ENCODE peak calls at places on chromosomes 1 and 21, in seven cellular contexts. P is uterus; L is left cardiac atrium; H is heart right ventricle; B is NCI-H2029; N is CD4-positive, alpha-beta T cell; Q is AG04450. C is an unnamed sample.

GRCh38 chr1:39204441-39205081 is at the start of gene MACF1:
- DNase-seq in H (peak), L (peak), N (no peak), P (peak), B (peak), Q (peak), C (no peak)

GRCh38 chr1:51303751-51304196 is 26.6 kb downstream of the TTC39A start:
- DNase-seq in H (no peak), L (no peak), Q (no peak), B (no peak), P (no peak), N (no peak), C (no peak)

GRCh38 chr1:39955547-39956539 is 898 bp downstream of the MFSD2A start:
- DNase-seq in P (no peak), B (peak), Q (no peak), L (no peak), N (peak), H (no peak), C (no peak)

GRCh38 chr1:5915587-5916571 is 76.3 kb downstream of the NPHP4 start:
- DNase-seq in B (no peak), H (no peak), N (peak), Q (peak), L (no peak), P (no peak), C (no peak)

GRCh38 chr1:167573035-167573434 is 19.5 kb upstream of the CREG1 start:
- DNase-seq in N (no peak), L (no peak), Q (no peak), B (no peak), P (no peak), H (no peak), C (no peak)

GRCh38 chr1:226962421-226963391 is 22.6 kb downstream of the COQ8A start:
- DNase-seq in Q (no peak), B (no peak), H (no peak), L (no peak), N (no peak), P (no peak), C (no peak)

GRCh38 chr1:91564888-91565700 is 64.4 kb downstream of the CDC7 start:
- DNase-seq in B (no peak), P (no peak), Q (peak), L (no peak), H (no peak), N (no peak), C (no peak)

GRCh38 chr1:83857108-83857507 is 141.8 kb downstream of the TTLL7 start:
- DNase-seq in Q (no peak), L (no peak), P (no peak), H (no peak), N (no peak), B (no peak), C (no peak)

GRCh38 chr21:41459884-41460534 is 34.0 kb downstream of the MX1 start:
- DNase-seq in Q (no peak), B (no peak), P (no peak), L (no peak), H (no peak), N (no peak), C (no peak)

GRCh38 chr1:224065455-224065854 is 48.5 kb upstream of the FBXO28 start:
- DNase-seq in Q (no peak), H (no peak), P (no peak), B (no peak), L (no peak), N (no peak), C (no peak)

GRCh38 chr1:40706626-40707025 is 15.1 kb downstream of the NFYC start:
- DNase-seq in H (no peak), L (no peak), N (no peak), Q (no peak), P (no peak), B (no peak), C (no peak)

GRCh38 chr1:205003358-205004145 is 39.5 kb upstream of the CNTN2 start:
- DNase-seq in L (no peak), H (no peak), P (no peak), Q (no peak), N (no peak), B (no peak), C (no peak)

GRCh38 chr1:45971922-45972321 is 160.5 kb downstream of the PIK3R3 start:
- DNase-seq in B (no peak), Q (no peak), P (no peak), N (no peak), H (no peak), L (no peak), C (no peak)

GRCh38 chr21:26055841-26056264 is 114.7 kb downstream of the APP start:
- DNase-seq in N (no peak), Q (no peak), L (no peak), P (no peak), B (no peak), H (no peak), C (no peak)

GRCh38 chr1:28328228-28328648 is 602 bp upstream of the MED18 start:
- DNase-seq in Q (no peak), H (peak), L (no peak), P (no peak), B (no peak), N (peak), C (no peak)

GRCh38 chr1:116261227-116261626 is 111.8 kb upstream of the ATP1A1 start:
- DNase-seq in N (no peak), L (peak), B (no peak), P (no peak), Q (no peak), H (no peak), C (no peak)

GRCh38 chr1:110870721-110871388 is 2.1 kb upstream of the CD53 start:
- DNase-seq in B (no peak), H (no peak), P (no peak), N (no peak), Q (no peak), L (no peak), C (no peak)

GRCh38 chr1:19648689-19649088 is 4.6 kb downstream of the NBL1 start:
- DNase-seq in B (no peak), N (no peak), L (peak), P (peak), H (no peak), Q (no peak), C (no peak)

GRCh38 chr1:45953934-45954333 is 150.5 kb downstream of the MAST2 start:
- DNase-seq in H (no peak), Q (no peak), B (no peak), P (no peak), L (no peak), N (no peak), C (no peak)

GRCh38 chr1:224459051-224459450 is 24.5 kb upstream of the WDR26 start:
- DNase-seq in H (no peak), Q (no peak), P (no peak), B (no peak), N (no peak), L (no peak), C (no peak)

GRCh38 chr1:212858461-212859265 is 588 bp downstream of the FLVCR1 start:
- DNase-seq in Q (no peak), B (no peak), P (peak), H (peak), L (peak), N (peak), C (no peak)

GRCh38 chr1:241101622-241102021 is 255.4 kb downstream of the RGS7 start:
- DNase-seq in B (no peak), H (no peak), L (no peak), P (no peak), N (no peak), Q (no peak), C (no peak)

GRCh38 chr1:152325111-152325510 is at the start of gene FLG:
- DNase-seq in P (no peak), L (no peak), Q (no peak), N (no peak), B (no peak), H (no peak), C (no peak)

GRCh38 chr1:17438176-17438976 is 1.1 kb downstream of the RCC2 start:
- DNase-seq in N (peak), P (peak), Q (no peak), H (peak), B (peak), L (peak), C (no peak)

GRCh38 chr21:36635991-36636390 is 62.9 kb upstream of the SIM2 start:
- DNase-seq in L (no peak), N (no peak), H (no peak), Q (no peak), P (no peak), B (no peak), C (no peak)

GRCh38 chr1:110084226-110085078 is 14.0 kb upstream of the ALX3 start:
- DNase-seq in H (peak), L (peak), Q (peak), B (no peak), N (no peak), P (peak), C (no peak)

GRCh38 chr1:58155418-58156123 is 391.0 kb downstream of the OMA1 start:
- DNase-seq in Q (no peak), H (peak), L (peak), P (no peak), B (no peak), N (no peak), C (no peak)

GRCh38 chr1:164240081-164240480 is 318.9 kb upstream of the PBX1 start:
- DNase-seq in N (no peak), H (no peak), L (no peak), P (no peak), Q (no peak), B (no peak), C (no peak)

GRCh38 chr1:147647796-147648633 is 22.3 kb downstream of the ACP6 start:
- DNase-seq in B (no peak), H (no peak), Q (no peak), N (peak), P (no peak), L (no peak), C (no peak)

GRCh38 chr21:45836268-45836655 is 145.3 kb upstream of the COL6A1 start:
- DNase-seq in N (no peak), L (no peak), H (no peak), B (no peak), P (no peak), Q (no peak), C (peak)

GRCh38 chr1:238469146-238469601 is 578.5 kb upstream of the ZP4 start:
- DNase-seq in H (no peak), N (no peak), Q (no peak), P (no peak), B (no peak), L (no peak), C (no peak)

GRCh38 chr1:43836267-43836951 is 97.2 kb upstream of the ARTN start:
- DNase-seq in H (peak), P (no peak), Q (no peak), L (peak), N (peak), B (peak), C (no peak)